ENCODE peak calls at places on chromosomes 2 and 18, in eight cellular contexts. One of them, this sample, is unnamed.
A peak's percentile ranks its signal among the peaks of the same experiment; 100 is the strongest.

GRCh38 chr2:170073288-170073687 is 104.7 kb upstream of the MYO3B start:
- DNase-seq in nucleus accumbens: peak; percentile 69
- DNase-seq in upper lobe of right lung: no peak
- DNase-seq in GM23248: peak; percentile 52
- DNase-seq in NCI-H345: no peak
- DNase-seq in Right ventricle myocardium inferior: no peak
- DNase-seq in NCI-H1417: no peak
- DNase-seq in anterior cingulate cortex: peak; percentile 4
- DNase-seq in this sample: no peak

GRCh38 chr2:65300134-65300771 is 72.6 kb downstream of the ACTR2 start:
- DNase-seq in NCI-H345: no peak
- DNase-seq in Right ventricle myocardium inferior: peak; percentile 88
- DNase-seq in NCI-H1417: no peak
- DNase-seq in GM23248: peak; percentile 92
- DNase-seq in anterior cingulate cortex: peak; percentile 9
- DNase-seq in nucleus accumbens: peak; percentile 12
- DNase-seq in upper lobe of right lung: peak; percentile 71
- DNase-seq in this sample: no peak

GRCh38 chr2:22616031-22616430 is 768.9 kb upstream of the KLHL29 start:
- DNase-seq in NCI-H1417: no peak
- DNase-seq in upper lobe of right lung: no peak
- DNase-seq in GM23248: no peak
- DNase-seq in Right ventricle myocardium inferior: no peak
- DNase-seq in NCI-H345: no peak
- DNase-seq in anterior cingulate cortex: no peak
- DNase-seq in nucleus accumbens: no peak
- DNase-seq in this sample: no peak

GRCh38 chr2:240789501-240790369 is 30.3 kb downstream of the KIF1A start:
- DNase-seq in upper lobe of right lung: peak; percentile 57
- DNase-seq in GM23248: no peak
- DNase-seq in nucleus accumbens: no peak
- DNase-seq in NCI-H1417: no peak
- DNase-seq in NCI-H345: no peak
- DNase-seq in Right ventricle myocardium inferior: peak; percentile 65
- DNase-seq in anterior cingulate cortex: no peak
- DNase-seq in this sample: no peak

GRCh38 chr18:11999431-11999830 is 18.1 kb downstream of the IMPA2 start:
- DNase-seq in anterior cingulate cortex: no peak
- DNase-seq in NCI-H345: no peak
- DNase-seq in upper lobe of right lung: no peak
- DNase-seq in nucleus accumbens: peak; percentile 29
- DNase-seq in GM23248: no peak
- DNase-seq in Right ventricle myocardium inferior: no peak
- DNase-seq in NCI-H1417: no peak
- DNase-seq in this sample: no peak

GRCh38 chr2:197309369-197310231 is 980 bp downstream of the ANKRD44 start:
- DNase-seq in GM23248: peak; percentile 33
- DNase-seq in Right ventricle myocardium inferior: peak; percentile 73
- DNase-seq in nucleus accumbens: peak; percentile 28
- DNase-seq in NCI-H345: peak; percentile 41
- DNase-seq in anterior cingulate cortex: no peak
- DNase-seq in NCI-H1417: no peak
- DNase-seq in upper lobe of right lung: peak; percentile 74
- DNase-seq in this sample: peak; percentile 42

GRCh38 chr2:220619525-220620267 is 952.4 kb downstream of the EPHA4 start:
- DNase-seq in upper lobe of right lung: no peak
- DNase-seq in anterior cingulate cortex: no peak
- DNase-seq in GM23248: peak; percentile 16
- DNase-seq in NCI-H1417: no peak
- DNase-seq in NCI-H345: peak; percentile 38
- DNase-seq in nucleus accumbens: no peak
- DNase-seq in Right ventricle myocardium inferior: no peak
- DNase-seq in this sample: no peak

GRCh38 chr18:77250501-77250925 is 865 bp downstream of the GALR1 start:
- DNase-seq in Right ventricle myocardium inferior: no peak
- DNase-seq in nucleus accumbens: no peak
- DNase-seq in upper lobe of right lung: no peak
- DNase-seq in GM23248: no peak
- DNase-seq in anterior cingulate cortex: no peak
- DNase-seq in NCI-H1417: no peak
- DNase-seq in NCI-H345: no peak
- DNase-seq in this sample: no peak

GRCh38 chr2:60569680-60570111 is 16.2 kb upstream of the BCL11A start:
- DNase-seq in NCI-H1417: no peak
- DNase-seq in nucleus accumbens: no peak
- DNase-seq in NCI-H345: no peak
- DNase-seq in upper lobe of right lung: no peak
- DNase-seq in anterior cingulate cortex: no peak
- DNase-seq in Right ventricle myocardium inferior: no peak
- DNase-seq in GM23248: peak; percentile 9
- DNase-seq in this sample: no peak

GRCh38 chr18:26271917-26272549 is 45.8 kb downstream of the TAF4B start:
- DNase-seq in NCI-H1417: no peak
- DNase-seq in nucleus accumbens: no peak
- DNase-seq in upper lobe of right lung: no peak
- DNase-seq in anterior cingulate cortex: no peak
- DNase-seq in NCI-H345: no peak
- DNase-seq in Right ventricle myocardium inferior: no peak
- DNase-seq in GM23248: no peak
- DNase-seq in this sample: no peak

GRCh38 chr2:71544919-71545571 is 91.7 kb downstream of the DYSF start:
- DNase-seq in NCI-H1417: no peak
- DNase-seq in upper lobe of right lung: peak; percentile 56
- DNase-seq in anterior cingulate cortex: no peak
- DNase-seq in nucleus accumbens: no peak
- DNase-seq in NCI-H345: no peak
- DNase-seq in GM23248: no peak
- DNase-seq in Right ventricle myocardium inferior: no peak
- DNase-seq in this sample: no peak

GRCh38 chr2:239112127-239112774 is 264.4 kb downstream of the TWIST2 start:
- DNase-seq in NCI-H345: no peak
- DNase-seq in GM23248: no peak
- DNase-seq in anterior cingulate cortex: no peak
- DNase-seq in Right ventricle myocardium inferior: no peak
- DNase-seq in nucleus accumbens: no peak
- DNase-seq in NCI-H1417: no peak
- DNase-seq in upper lobe of right lung: no peak
- DNase-seq in this sample: no peak

GRCh38 chr2:45134014-45134413 is 124.8 kb upstream of the SIX2 start:
- DNase-seq in GM23248: no peak
- DNase-seq in nucleus accumbens: no peak
- DNase-seq in NCI-H1417: no peak
- DNase-seq in upper lobe of right lung: no peak
- DNase-seq in Right ventricle myocardium inferior: no peak
- DNase-seq in NCI-H345: no peak
- DNase-seq in anterior cingulate cortex: no peak
- DNase-seq in this sample: no peak

GRCh38 chr2:221490506-221491060 is 81.5 kb downstream of the EPHA4 start:
- DNase-seq in anterior cingulate cortex: no peak
- DNase-seq in upper lobe of right lung: no peak
- DNase-seq in nucleus accumbens: no peak
- DNase-seq in NCI-H345: no peak
- DNase-seq in NCI-H1417: no peak
- DNase-seq in Right ventricle myocardium inferior: no peak
- DNase-seq in GM23248: no peak
- DNase-seq in this sample: no peak

GRCh38 chr18:35231052-35231451 is 9.8 kb upstream of the ZNF397 start:
- DNase-seq in GM23248: peak; percentile 76
- DNase-seq in NCI-H1417: peak; percentile 79
- DNase-seq in Right ventricle myocardium inferior: peak; percentile 83
- DNase-seq in upper lobe of right lung: peak; percentile 77
- DNase-seq in NCI-H345: peak; percentile 82
- DNase-seq in anterior cingulate cortex: peak; percentile 36
- DNase-seq in nucleus accumbens: peak; percentile 79
- DNase-seq in this sample: peak; percentile 67

GRCh38 chr2:46369783-46370182 is 72.6 kb downstream of the EPAS1 start:
- DNase-seq in NCI-H345: no peak
- DNase-seq in NCI-H1417: no peak
- DNase-seq in GM23248: no peak
- DNase-seq in upper lobe of right lung: no peak
- DNase-seq in anterior cingulate cortex: no peak
- DNase-seq in Right ventricle myocardium inferior: no peak
- DNase-seq in nucleus accumbens: no peak
- DNase-seq in this sample: no peak

GRCh38 chr2:30300456-30301221 is 69.3 kb downstream of the LBH start:
- DNase-seq in upper lobe of right lung: no peak
- DNase-seq in NCI-H1417: no peak
- DNase-seq in Right ventricle myocardium inferior: no peak
- DNase-seq in GM23248: peak; percentile 89
- DNase-seq in anterior cingulate cortex: no peak
- DNase-seq in nucleus accumbens: no peak
- DNase-seq in NCI-H345: no peak
- DNase-seq in this sample: no peak

GRCh38 chr2:212520340-212520739 is 18.3 kb downstream of the ERBB4 start:
- DNase-seq in Right ventricle myocardium inferior: no peak
- DNase-seq in GM23248: peak; percentile 26
- DNase-seq in NCI-H345: peak; percentile 27
- DNase-seq in upper lobe of right lung: no peak
- DNase-seq in anterior cingulate cortex: no peak
- DNase-seq in nucleus accumbens: no peak
- DNase-seq in NCI-H1417: no peak
- DNase-seq in this sample: no peak

GRCh38 chr2:39696838-39697237 is 31.1 kb downstream of the TMEM178A start:
- DNase-seq in anterior cingulate cortex: no peak
- DNase-seq in GM23248: peak; percentile 70
- DNase-seq in upper lobe of right lung: no peak
- DNase-seq in NCI-H345: peak; percentile 18
- DNase-seq in NCI-H1417: no peak
- DNase-seq in nucleus accumbens: no peak
- DNase-seq in Right ventricle myocardium inferior: no peak
- DNase-seq in this sample: no peak

GRCh38 chr2:229141626-229142025 is 129.5 kb downstream of the PID1 start:
- DNase-seq in NCI-H345: no peak
- DNase-seq in anterior cingulate cortex: no peak
- DNase-seq in NCI-H1417: no peak
- DNase-seq in nucleus accumbens: no peak
- DNase-seq in upper lobe of right lung: no peak
- DNase-seq in GM23248: peak; percentile 75
- DNase-seq in Right ventricle myocardium inferior: no peak
- DNase-seq in this sample: no peak

GRCh38 chr2:190763901-190764514 is 115.1 kb downstream of the NAB1 start:
- DNase-seq in GM23248: no peak
- DNase-seq in upper lobe of right lung: no peak
- DNase-seq in Right ventricle myocardium inferior: no peak
- DNase-seq in anterior cingulate cortex: no peak
- DNase-seq in NCI-H345: no peak
- DNase-seq in nucleus accumbens: peak; percentile 41
- DNase-seq in NCI-H1417: no peak
- DNase-seq in this sample: peak; percentile 32

GRCh38 chr18:36511791-36512352 is 214.4 kb downstream of the FHOD3 start:
- DNase-seq in NCI-H1417: no peak
- DNase-seq in NCI-H345: no peak
- DNase-seq in upper lobe of right lung: no peak
- DNase-seq in Right ventricle myocardium inferior: no peak
- DNase-seq in GM23248: peak; percentile 29
- DNase-seq in nucleus accumbens: no peak
- DNase-seq in anterior cingulate cortex: no peak
- DNase-seq in this sample: no peak

GRCh38 chr2:17179145-17179808 is 339.0 kb downstream of the RAD51AP2 start:
- DNase-seq in Right ventricle myocardium inferior: no peak
- DNase-seq in anterior cingulate cortex: no peak
- DNase-seq in upper lobe of right lung: no peak
- DNase-seq in nucleus accumbens: no peak
- DNase-seq in NCI-H345: no peak
- DNase-seq in GM23248: no peak
- DNase-seq in NCI-H1417: no peak
- DNase-seq in this sample: no peak

GRCh38 chr2:23422089-23423061 is 37.4 kb downstream of the KLHL29 start:
- DNase-seq in Right ventricle myocardium inferior: no peak
- DNase-seq in anterior cingulate cortex: no peak
- DNase-seq in NCI-H345: peak; percentile 61
- DNase-seq in upper lobe of right lung: no peak
- DNase-seq in NCI-H1417: no peak
- DNase-seq in nucleus accumbens: no peak
- DNase-seq in GM23248: no peak
- DNase-seq in this sample: no peak

GRCh38 chr2:240252191-240252871 is 111.9 kb upstream of the OTOS start:
- DNase-seq in anterior cingulate cortex: no peak
- DNase-seq in GM23248: no peak
- DNase-seq in NCI-H1417: no peak
- DNase-seq in NCI-H345: no peak
- DNase-seq in Right ventricle myocardium inferior: no peak
- DNase-seq in nucleus accumbens: no peak
- DNase-seq in upper lobe of right lung: no peak
- DNase-seq in this sample: no peak

GRCh38 chr2:172436889-172437288 is 9.5 kb downstream of the ITGA6 start:
- DNase-seq in NCI-H1417: no peak
- DNase-seq in nucleus accumbens: no peak
- DNase-seq in GM23248: no peak
- DNase-seq in upper lobe of right lung: no peak
- DNase-seq in Right ventricle myocardium inferior: no peak
- DNase-seq in NCI-H345: no peak
- DNase-seq in anterior cingulate cortex: no peak
- DNase-seq in this sample: no peak

GRCh38 chr18:10351858-10352257 is 102.6 kb upstream of the APCDD1 start:
- DNase-seq in upper lobe of right lung: no peak
- DNase-seq in NCI-H345: no peak
- DNase-seq in nucleus accumbens: no peak
- DNase-seq in Right ventricle myocardium inferior: no peak
- DNase-seq in GM23248: no peak
- DNase-seq in anterior cingulate cortex: no peak
- DNase-seq in NCI-H1417: no peak
- DNase-seq in this sample: no peak

GRCh38 chr2:8966123-8966908 is 37.2 kb downstream of the MBOAT2 start:
- DNase-seq in NCI-H345: no peak
- DNase-seq in nucleus accumbens: no peak
- DNase-seq in GM23248: peak; percentile 36
- DNase-seq in anterior cingulate cortex: no peak
- DNase-seq in upper lobe of right lung: no peak
- DNase-seq in NCI-H1417: no peak
- DNase-seq in Right ventricle myocardium inferior: no peak
- DNase-seq in this sample: no peak

GRCh38 chr2:219439518-219439917 is 4.9 kb downstream of the SPEG start:
- DNase-seq in upper lobe of right lung: no peak
- DNase-seq in NCI-H345: no peak
- DNase-seq in GM23248: no peak
- DNase-seq in anterior cingulate cortex: no peak
- DNase-seq in Right ventricle myocardium inferior: no peak
- DNase-seq in nucleus accumbens: no peak
- DNase-seq in NCI-H1417: no peak
- DNase-seq in this sample: no peak

GRCh38 chr2:10119601-10120157 is 2.9 kb upstream of the RRM2 start:
- DNase-seq in Right ventricle myocardium inferior: no peak
- DNase-seq in upper lobe of right lung: no peak
- DNase-seq in NCI-H345: no peak
- DNase-seq in GM23248: no peak
- DNase-seq in NCI-H1417: no peak
- DNase-seq in anterior cingulate cortex: no peak
- DNase-seq in nucleus accumbens: no peak
- DNase-seq in this sample: no peak

GRCh38 chr2:120675460-120676130 is 60.1 kb upstream of the GLI2 start:
- DNase-seq in NCI-H345: no peak
- DNase-seq in NCI-H1417: no peak
- DNase-seq in anterior cingulate cortex: no peak
- DNase-seq in Right ventricle myocardium inferior: no peak
- DNase-seq in nucleus accumbens: peak; percentile 43
- DNase-seq in GM23248: peak; percentile 77
- DNase-seq in upper lobe of right lung: no peak
- DNase-seq in this sample: no peak

GRCh38 chr2:184541591-184541990 is 56.7 kb upstream of the ZNF804A start:
- DNase-seq in anterior cingulate cortex: no peak
- DNase-seq in NCI-H1417: no peak
- DNase-seq in NCI-H345: no peak
- DNase-seq in nucleus accumbens: no peak
- DNase-seq in upper lobe of right lung: no peak
- DNase-seq in Right ventricle myocardium inferior: no peak
- DNase-seq in GM23248: no peak
- DNase-seq in this sample: no peak

GRCh38 chr2:150370600-150370999 is 116.9 kb downstream of the RND3 start:
- DNase-seq in GM23248: no peak
- DNase-seq in NCI-H1417: peak; percentile 7
- DNase-seq in nucleus accumbens: no peak
- DNase-seq in anterior cingulate cortex: no peak
- DNase-seq in NCI-H345: peak; percentile 19
- DNase-seq in Right ventricle myocardium inferior: no peak
- DNase-seq in upper lobe of right lung: no peak
- DNase-seq in this sample: no peak

GRCh38 chr2:205612661-205613060 is 69.6 kb upstream of the NRP2 start:
- DNase-seq in NCI-H345: no peak
- DNase-seq in Right ventricle myocardium inferior: no peak
- DNase-seq in anterior cingulate cortex: no peak
- DNase-seq in GM23248: no peak
- DNase-seq in NCI-H1417: no peak
- DNase-seq in nucleus accumbens: no peak
- DNase-seq in upper lobe of right lung: no peak
- DNase-seq in this sample: peak; percentile 38